ENCODE peak calls at places on chromosomes 4 and X, in seven cellular contexts. K, C, J, B, G, L and F are unnamed samples.

GRCh38 chr4:182065255-182065654 is 177.9 kb upstream of the TENM3 start:
- DNase-seq in C (no peak), L (no peak), B (no peak), J (no peak), G (no peak), K (no peak), F (no peak)

GRCh38 chr4:74473155-74473811 is 28.3 kb downstream of the AREG start:
- DNase-seq in J (no peak), G (no peak), L (no peak), K (no peak), B (peak), C (no peak), F (no peak)

GRCh38 chr4:2843909-2844584 is 403 bp downstream of the ADD1 start:
- DNase-seq in J (peak), B (peak), L (no peak), C (peak), K (no peak), G (no peak), F (peak)

GRCh38 chrX:106000203-106000602 is 38.3 kb downstream of the SERPINA7 start:
- DNase-seq in B (no peak), K (no peak), G (no peak), C (no peak), L (no peak), J (no peak), F (no peak)

GRCh38 chrX:2311483-2311882 is 189.3 kb downstream of the DHRSX start:
- DNase-seq in K (no peak), B (no peak), G (no peak), J (no peak), L (no peak), C (no peak), F (peak)

GRCh38 chr4:71553605-71554004 is 214.8 kb downstream of the SLC4A4 start:
- DNase-seq in B (no peak), J (no peak), L (peak), G (no peak), C (no peak), K (no peak), F (no peak)

GRCh38 chr4:89653012-89653411 is 183.9 kb downstream of the SNCA start:
- DNase-seq in J (no peak), K (no peak), G (no peak), B (no peak), C (no peak), L (peak), F (no peak)

GRCh38 chr4:144650311-144650820 is 4.4 kb downstream of the HHIP start:
- DNase-seq in J (no peak), K (no peak), G (no peak), L (peak), B (no peak), C (no peak), F (no peak)

GRCh38 chrX:71950066-71950465 is 39.4 kb downstream of the NHSL2 start:
- DNase-seq in J (no peak), K (no peak), L (no peak), C (no peak), B (no peak), G (no peak), F (no peak)

GRCh38 chr4:48400416-48400815 is 59.1 kb downstream of the SLAIN2 start:
- DNase-seq in J (no peak), B (no peak), K (no peak), L (no peak), C (no peak), G (no peak), F (no peak)

GRCh38 chrX:15653961-15654360 is 10.6 kb downstream of the CLTRN start:
- DNase-seq in B (no peak), G (no peak), J (no peak), K (no peak), C (no peak), L (no peak), F (no peak)

GRCh38 chr4:124694961-124695598 is 17.5 kb downstream of the ANKRD50 start:
- DNase-seq in K (no peak), J (no peak), B (no peak), C (no peak), G (no peak), L (no peak), F (no peak)

GRCh38 chr4:71860643-71861042 is 76.8 kb upstream of the GC start:
- DNase-seq in K (no peak), C (no peak), L (no peak), J (no peak), B (no peak), G (no peak), F (no peak)

GRCh38 chr4:48779998-48780866 is at the start of gene FRYL:
- DNase-seq in J (peak), L (peak), G (peak), C (peak), B (peak), K (peak), F (peak)

GRCh38 chrX:72297953-72298730 is 7.6 kb downstream of the CITED1 start:
- DNase-seq in J (no peak), K (no peak), L (no peak), B (no peak), G (no peak), C (no peak), F (no peak)

GRCh38 chr4:24910504-24910903 is 2.3 kb downstream of the CCDC149 start:
- DNase-seq in C (no peak), L (no peak), K (no peak), J (no peak), G (no peak), B (no peak), F (no peak)

GRCh38 chr4:54228064-54228527 is 997 bp upstream of the PDGFRA start:
- DNase-seq in G (peak), B (peak), C (peak), J (peak), L (no peak), K (no peak), F (peak)

GRCh38 chr4:22094217-22094616 is 145.6 kb upstream of the KCNIP4 start:
- DNase-seq in B (no peak), J (no peak), L (no peak), C (no peak), K (no peak), G (no peak), F (no peak)